ENCODE peak calls at places on chromosome 4, in eight cellular contexts. R is CD4-positive, alpha-beta T cell; B is sigmoid colon; G is HCT116; E is left lung; X is neural crest cell; T is upper lobe of right lung; Q is B cell. C is an unnamed sample.

GRCh38 chr4:108783666-108784463 is 21.0 kb upstream of the ETNPPL start:
- DNase-seq in R (no peak), B (no peak), G (peak; percentile 12), X (no peak), E (no peak), Q (no peak), T (no peak), C (no peak)

GRCh38 chr4:108370291-108370690 is 201.6 kb upstream of the LEF1 start:
- DNase-seq in B (no peak), R (no peak), X (no peak), Q (no peak), E (no peak), G (no peak), T (no peak), C (no peak)

GRCh38 chr4:155371432-155372043 is 5.2 kb downstream of the MAP9 start:
- DNase-seq in B (no peak), Q (no peak), T (no peak), R (no peak), G (peak; percentile 16), X (no peak), E (no peak), C (no peak)

GRCh38 chr4:30714408-30715031 is 5.6 kb upstream of the PCDH7 start:
- DNase-seq in X (peak; percentile 53), E (no peak), B (no peak), G (peak; percentile 73), Q (no peak), R (no peak), T (no peak), C (no peak)

GRCh38 chr4:101292214-101292613 is 55.1 kb downstream of the PPP3CA start:
- DNase-seq in X (no peak), R (no peak), E (no peak), B (no peak), T (no peak), G (no peak), Q (no peak), C (no peak)

GRCh38 chr4:39353478-39354177 is 12.5 kb downstream of the RFC1 start:
- DNase-seq in X (no peak), G (no peak), R (no peak), B (no peak), T (no peak), E (no peak), Q (peak; percentile 33), C (peak; percentile 75)

GRCh38 chr4:118803253-118803652 is 32.7 kb downstream of the SEC24D start:
- DNase-seq in T (no peak), E (no peak), G (no peak), R (no peak), Q (no peak), X (no peak), B (no peak), C (no peak)

GRCh38 chr4:187608001-187608421 is 387.6 kb upstream of the ZFP42 start:
- DNase-seq in T (no peak), X (no peak), R (no peak), B (no peak), G (no peak), E (no peak), Q (no peak), C (no peak)

GRCh38 chr4:52914051-52914605 is 52.0 kb downstream of the RASL11B start:
- DNase-seq in Q (no peak), E (no peak), R (no peak), T (no peak), X (no peak), G (no peak), B (no peak), C (no peak)

GRCh38 chr4:168150651-168151050 is 58.3 kb downstream of the ANXA10 start:
- DNase-seq in R (no peak), X (no peak), B (no peak), T (no peak), Q (no peak), G (no peak), E (no peak), C (no peak)

GRCh38 chr4:88033309-88033708 is 25.9 kb downstream of the PKD2 start:
- DNase-seq in G (peak; percentile 34), E (no peak), X (peak; percentile 35), Q (peak; percentile 31), B (no peak), T (no peak), R (peak; percentile 9), C (peak; percentile 50)

GRCh38 chr4:108601517-108601916 is 18.9 kb upstream of the RPL34 start:
- DNase-seq in R (peak; percentile 35), B (no peak), X (no peak), T (no peak), Q (no peak), E (no peak), G (no peak), C (no peak)

GRCh38 chr4:151389316-151389715 is 19.7 kb upstream of the FHIP1A start:
- DNase-seq in X (no peak), B (no peak), G (no peak), T (no peak), Q (no peak), R (no peak), E (no peak), C (no peak)

GRCh38 chr4:566508-567295 is 9.4 kb downstream of the TMEM271 start:
- DNase-seq in B (no peak), Q (peak; percentile 79), X (no peak), E (no peak), G (no peak), R (no peak), T (no peak), C (peak; percentile 62)

GRCh38 chr4:138897818-138898226 is 117.8 kb upstream of the NOCT start:
- DNase-seq in B (no peak), Q (no peak), T (no peak), G (no peak), R (no peak), X (no peak), E (no peak), C (no peak)

GRCh38 chr4:24840362-24840761 is 45.0 kb downstream of the SOD3 start:
- DNase-seq in B (no peak), R (no peak), G (no peak), Q (no peak), E (no peak), T (no peak), X (no peak), C (no peak)

GRCh38 chr4:90181644-90182043 is 54.5 kb downstream of the CCSER1 start:
- DNase-seq in G (no peak), Q (no peak), T (no peak), X (no peak), E (no peak), B (no peak), R (no peak), C (no peak)

GRCh38 chr4:161817822-161818412 is 345.9 kb downstream of the FSTL5 start:
- DNase-seq in G (no peak), T (peak; percentile 44), E (no peak), B (no peak), Q (no peak), R (no peak), X (no peak), C (no peak)

GRCh38 chr4:111269439-111269838 is 646.6 kb upstream of the PITX2 start:
- DNase-seq in Q (no peak), E (no peak), B (no peak), R (no peak), T (no peak), X (no peak), G (no peak), C (no peak)

GRCh38 chr4:118557298-118557851 is 127.8 kb upstream of the METTL14 start:
- DNase-seq in Q (no peak), X (no peak), B (no peak), G (peak; percentile 18), R (no peak), E (no peak), T (no peak), C (no peak)

GRCh38 chr4:102319594-102319993 is 25.7 kb downstream of the SLC39A8 start:
- DNase-seq in Q (no peak), T (no peak), X (no peak), B (no peak), R (no peak), G (no peak), E (no peak), C (no peak)

DNA sequence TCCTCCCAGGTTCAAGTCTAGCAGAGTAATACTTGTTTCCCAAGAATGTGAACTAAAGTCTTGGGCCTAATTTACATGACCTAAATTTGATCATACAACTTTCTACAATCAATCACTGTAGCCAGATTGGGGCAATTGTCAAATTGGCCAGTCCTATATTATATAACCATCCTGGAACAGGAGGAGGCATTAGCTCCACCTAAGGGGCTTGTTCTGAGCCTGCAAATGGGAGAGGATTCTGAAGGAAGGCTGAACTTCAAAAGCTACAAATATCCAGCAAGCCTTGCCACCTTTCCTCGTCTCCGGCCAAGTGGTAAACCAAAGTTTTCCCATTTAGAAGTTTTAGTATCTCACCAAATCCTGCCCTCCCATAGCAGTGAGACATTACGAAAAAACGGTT is 1289.6 kb upstream of the TENM3 start:
- DNase-seq in X (no peak), T (no peak), B (no peak), E (no peak), Q (no peak), G (peak; percentile 21), R (no peak), C (no peak)
- TF ChIP-seq CTCF in X (peak; percentile 25), T (no peak), B (no peak), E (no peak), Q (no peak), G (peak; percentile 27), R (no peak), C (no peak)

DNA sequence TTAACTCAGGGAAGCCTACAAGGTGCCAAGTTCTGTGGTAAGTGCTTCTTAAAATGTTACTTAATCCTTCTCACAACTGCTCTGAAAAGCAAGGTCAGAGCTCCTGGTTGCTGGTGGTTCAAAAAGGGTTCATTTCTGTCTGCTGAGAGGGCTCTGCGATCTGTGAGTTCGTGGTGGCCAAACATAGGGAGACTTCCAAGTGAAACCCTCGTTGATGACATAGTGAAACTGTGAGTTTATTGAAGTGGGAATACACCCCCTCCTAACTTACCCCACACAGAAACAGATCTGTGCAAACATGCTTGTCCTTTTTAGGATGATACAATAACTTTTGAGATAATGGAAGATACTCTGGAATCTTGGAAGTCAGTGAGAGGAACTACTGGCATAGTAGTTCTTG is 164.8 kb upstream of the PGRMC2 start:
- DNase-seq in Q (no peak), T (no peak), B (no peak), R (no peak), E (no peak), X (no peak), G (no peak), C (no peak)
- TF ChIP-seq CTCF in Q (no peak), T (no peak), B (no peak), R (no peak), E (no peak), X (no peak), G (no peak), C (no peak)

DNA sequence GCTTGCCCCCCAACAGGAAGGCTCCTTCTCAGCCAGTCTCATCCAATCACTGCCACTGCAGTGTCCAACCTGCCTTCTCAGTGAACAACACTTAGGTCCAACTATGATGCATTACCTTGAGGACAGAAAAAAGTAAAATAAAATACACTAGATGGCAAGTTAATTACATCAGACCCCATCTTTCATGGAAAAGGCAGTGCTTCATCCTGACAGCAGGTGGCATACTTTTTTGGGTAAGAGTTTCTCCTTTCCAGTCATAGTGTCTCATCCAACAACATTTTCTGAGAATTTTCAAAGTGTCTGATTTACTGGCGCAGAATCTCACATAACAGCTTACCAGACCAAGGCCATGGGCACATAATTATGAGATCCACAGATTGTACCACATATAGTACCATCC is 1742.8 kb downstream of the PCDH7 start:
- DNase-seq in B (no peak), Q (no peak), X (no peak), T (no peak), R (no peak), E (no peak), G (peak; percentile 27), C (no peak)
- TF ChIP-seq CTCF in B (no peak), Q (no peak), X (peak; percentile 55), T (peak; percentile 43), R (no peak), E (peak; percentile 27), G (peak; percentile 39), C (peak; percentile 19)

GRCh38 chr4:60865238-60865637 is 334.9 kb upstream of the ADGRL3 start:
- DNase-seq in X (no peak), R (no peak), E (no peak), B (no peak), G (no peak), T (no peak), Q (no peak), C (no peak)
- TF ChIP-seq CTCF in X (no peak), R (no peak), E (no peak), B (no peak), G (no peak), T (peak; percentile 5), Q (no peak), C (no peak)

C was measured in GM10248.